ENCODE peak calls at places on chromosomes 4 and X, in eight cellular contexts. V is HCT116; D is HFFc6; Z is activated CD4-positive, alpha-beta T cell treated with anti-CD3 and anti-CD28 coated beads, Interleukin-2, amount 10 ng/mL, durations not matched to agents 7 days and 5 days; H is amniotic stem cell; W is colonic mucosa; C is stimulated activated naive CD4-positive, alpha-beta T cell treated with Interleukin-2 at 50 U/mL for 16 hours; E is ACHN. P is an unnamed sample.

GRCh38 chrX:51614353-51614752 is 4.4 kb downstream of the CENPVL3 start:
- DNase-seq in V (peak; percentile 6), D (peak; percentile 12), Z (peak; percentile 7), H (peak; percentile 8), W (no peak), C (no peak), E (peak; percentile 23), P (no peak)

GRCh38 chr4:2783790-2784189 is 9.1 kb upstream of the SH3BP2 start:
- DNase-seq in V (no peak), D (no peak), Z (no peak), H (no peak), W (no peak), C (no peak), E (no peak), P (no peak)

GRCh38 chrX:123188081-123188480 is 4.0 kb downstream of the GRIA3 start:
- DNase-seq in V (no peak), D (peak; percentile 47), Z (no peak), H (no peak), W (no peak), C (no peak), E (no peak), P (no peak)

GRCh38 chr4:189202869-189203271 is 737.8 kb upstream of the FRG1 start:
- DNase-seq in V (no peak), D (peak; percentile 5), Z (no peak), H (peak; percentile 27), W (no peak), C (no peak), E (no peak), P (peak; percentile 20)

GRCh38 chrX:96685205-96686099 is 810 bp downstream of the DIAPH2 start:
- DNase-seq in V (no peak), D (peak; percentile 29), Z (peak; percentile 54), H (no peak), W (peak; percentile 47), C (peak; percentile 45), E (peak; percentile 31), P (no peak)

GRCh38 chrX:40145670-40146470 is 48.1 kb upstream of the BCOR start:
- DNase-seq in V (no peak), D (no peak), Z (no peak), H (no peak), W (no peak), C (no peak), E (no peak), P (no peak)

GRCh38 chr4:107740950-107741701 is 21.1 kb upstream of the PAPSS1 start:
- DNase-seq in V (no peak), D (peak; percentile 80), Z (no peak), H (no peak), W (no peak), C (no peak), E (no peak), P (peak; percentile 50)

GRCh38 chr4:186854256-186854655 is 130.6 kb upstream of the FAT1 start:
- DNase-seq in V (no peak), D (no peak), Z (no peak), H (no peak), W (no peak), C (no peak), E (peak; percentile 57), P (no peak)

GRCh38 chr4:138576684-138577083 is 334.5 kb upstream of the SLC7A11 start:
- DNase-seq in V (peak; percentile 64), D (peak; percentile 46), Z (no peak), H (no peak), W (no peak), C (no peak), E (peak; percentile 33), P (peak; percentile 42)

GRCh38 chrX:29107231-29107630 is 520.0 kb downstream of the IL1RAPL1 start:
- DNase-seq in V (no peak), D (no peak), Z (no peak), H (no peak), W (no peak), C (no peak), E (no peak), P (no peak)

GRCh38 chr4:26992657-26993361 is 132.2 kb downstream of the STIM2 start:
- DNase-seq in V (no peak), D (no peak), Z (no peak), H (no peak), W (no peak), C (peak; percentile 18), E (no peak), P (no peak)